ENCODE peak calls at places on chromosomes 12 and 14, in seven cellular contexts. F is dorsolateral prefrontal cortex, H is uterus, N is astrocyte of the spinal cord, M is fibroblast of villous mesenchyme, Y is left ventricle myocardium inferior, L is psoas muscle. B is an unnamed sample.

GRCh38 chr12:64099430-64099829 is 122.7 kb downstream of the KICS2 start:
- DNase-seq in N (peak), M (peak), L (peak), Y (peak), H (peak), F (no peak), B (peak)

GRCh38 chr12:51721281-51721940 is 127.1 kb downstream of the FIGNL2 start:
- DNase-seq in Y (peak), H (no peak), L (peak), F (peak), M (peak), N (peak), B (peak)

GRCh38 chr14:88439088-88439487 is 53.6 kb downstream of the SPATA7 start:
- DNase-seq in H (no peak), F (no peak), L (no peak), N (no peak), M (no peak), Y (no peak), B (no peak)

GRCh38 chr14:99036594-99037293 is 235.3 kb downstream of the BCL11B start:
- DNase-seq in H (no peak), L (no peak), Y (peak), F (no peak), M (no peak), N (no peak), B (no peak)

GRCh38 chr12:99027491-99027890 is 382.4 kb downstream of the APAF1 start:
- DNase-seq in Y (no peak), H (no peak), L (no peak), N (no peak), F (no peak), M (no peak), B (no peak)

GRCh38 chr12:70919597-70920035 is 922 bp downstream of the PTPRR start:
- DNase-seq in L (no peak), M (no peak), H (no peak), F (no peak), N (peak), Y (no peak), B (peak)

GRCh38 chr14:60266021-60266937 is 17.3 kb downstream of the PPM1A start:
- DNase-seq in F (no peak), Y (no peak), M (peak), N (no peak), H (no peak), L (no peak), B (peak)

GRCh38 chr12:123164710-123165261 is 13.9 kb upstream of the PITPNM2 start:
- DNase-seq in F (no peak), H (no peak), L (no peak), Y (no peak), N (no peak), M (no peak), B (no peak)

GRCh38 chr12:7108042-7108927 is 729 bp downstream of the C1RL start:
- DNase-seq in H (peak), N (peak), M (peak), Y (peak), F (no peak), L (peak), B (peak)

GRCh38 chr14:59314019-59314608 is 125.6 kb downstream of the DAAM1 start:
- DNase-seq in N (no peak), L (no peak), H (no peak), F (no peak), Y (no peak), M (no peak), B (no peak)

GRCh38 chr14:101876539-101876938 is 87.8 kb upstream of the DYNC1H1 start:
- DNase-seq in M (peak), H (peak), L (peak), Y (peak), F (no peak), N (no peak), B (peak)

GRCh38 chr14:73241481-73242165 is 4.3 kb downstream of the PAPLN start:
- DNase-seq in M (no peak), L (no peak), F (peak), Y (no peak), N (no peak), H (no peak), B (no peak)

GRCh38 chr14:29806124-29806517 is 121.5 kb downstream of the PRKD1 start:
- DNase-seq in M (no peak), L (no peak), F (no peak), Y (no peak), H (no peak), N (peak), B (no peak)

GRCh38 chr14:76950043-76951020 is 78.2 kb downstream of the IRF2BPL start:
- DNase-seq in Y (no peak), F (no peak), L (no peak), N (peak), H (no peak), M (no peak), B (peak)

GRCh38 chr14:95432152-95433093 is 84.0 kb downstream of the SYNE3 start:
- DNase-seq in N (peak), L (peak), F (no peak), H (peak), Y (peak), M (peak), B (peak)

DNA sequence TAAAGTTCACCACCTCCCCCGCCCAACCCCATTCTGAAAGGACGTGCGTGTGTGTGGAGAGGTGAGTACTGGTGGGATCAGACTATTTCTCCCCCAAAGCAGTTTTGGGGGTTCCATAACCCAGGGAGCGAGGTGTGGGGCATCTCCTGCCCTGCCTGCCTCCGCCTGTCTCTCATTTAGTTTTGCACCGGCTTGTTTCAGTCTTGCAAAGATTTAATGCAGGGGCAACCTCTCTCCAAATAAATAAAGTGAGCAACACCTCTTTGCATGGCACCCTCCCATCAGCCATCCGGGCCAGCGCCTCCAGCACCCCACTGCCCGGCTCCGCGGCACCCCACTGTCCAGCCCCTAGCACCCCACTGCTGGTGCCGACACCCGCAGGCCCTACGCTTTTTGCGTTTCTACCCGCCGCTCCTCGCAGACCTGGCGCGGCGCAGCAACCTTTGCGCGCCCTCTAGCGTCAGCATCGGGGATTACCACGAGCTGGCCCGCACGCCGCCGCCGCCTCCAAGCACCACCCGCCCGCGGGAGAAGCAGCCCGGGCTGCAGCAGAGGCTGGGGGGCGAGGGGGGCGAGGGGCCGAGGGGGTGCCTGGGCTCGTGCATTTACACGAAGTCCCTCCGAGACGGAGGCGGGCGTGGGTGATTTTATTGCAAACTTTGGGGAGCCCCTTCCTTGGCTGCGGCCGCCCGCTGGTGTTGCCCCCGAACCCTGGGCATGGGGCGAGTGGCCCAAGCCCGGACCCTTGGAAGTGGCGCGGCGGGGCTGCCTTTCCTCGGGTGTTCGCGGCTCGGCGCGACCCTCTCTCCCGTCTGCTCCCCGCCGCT is 55.8 kb upstream of the VRK1 start:
- DNase-seq in L (peak), Y (peak), H (no peak), F (peak), M (peak), N (peak), B (peak)
- TF ChIP-seq CTCF in L (peak), Y (peak), H (peak), F (peak), M (peak), N (peak), B (peak)

GRCh38 chr12:13198240-13198639 is 1.7 kb downstream of the EMP1 start:
- DNase-seq in F (no peak), L (no peak), N (no peak), M (no peak), Y (no peak), H (no peak), B (peak)
- H3K4me3 ChIP-seq in F (no peak), L (peak), N (peak), M (peak), Y (peak), H (peak), B (peak)

GRCh38 chr14:52678591-52678990 is 16.8 kb downstream of the ERO1A start:
- DNase-seq in Y (no peak), N (no peak), F (no peak), L (no peak), M (no peak), H (no peak), B (no peak)
- TF ChIP-seq CTCF in Y (peak), N (peak), F (no peak), L (no peak), M (peak), H (no peak), B (peak)

GRCh38 chr14:83566567-83566966 is 1963.4 kb upstream of the FLRT2 start:
- DNase-seq in N (no peak), L (no peak), Y (no peak), M (peak), H (no peak), F (no peak), B (no peak)

DNA sequence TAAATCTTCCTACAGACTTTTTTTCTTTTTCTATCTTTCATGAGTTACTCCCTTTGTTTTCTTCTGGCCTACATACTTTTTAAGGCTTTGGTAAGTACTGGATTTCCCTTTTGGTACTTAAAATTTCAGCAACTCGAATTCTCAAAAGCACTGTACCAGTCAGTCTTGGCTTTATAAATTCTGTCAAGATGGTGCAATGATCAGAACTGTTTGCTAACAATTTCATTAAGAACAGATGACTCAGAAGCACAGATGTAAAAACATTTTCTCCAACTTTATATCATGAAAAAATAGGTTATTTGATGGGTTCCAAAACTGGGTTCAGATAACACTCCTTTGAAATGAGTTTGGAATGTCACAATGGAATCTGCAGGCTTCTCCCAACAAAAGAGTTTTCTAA is 1961.8 kb upstream of the FLRT2 start:
- DNase-seq in F (no peak), Y (no peak), M (peak), N (no peak), L (no peak), H (no peak), B (no peak)
- H3K4me3 ChIP-seq in F (no peak), Y (no peak), M (no peak), N (no peak), L (no peak), H (no peak), B (no peak)

DNA sequence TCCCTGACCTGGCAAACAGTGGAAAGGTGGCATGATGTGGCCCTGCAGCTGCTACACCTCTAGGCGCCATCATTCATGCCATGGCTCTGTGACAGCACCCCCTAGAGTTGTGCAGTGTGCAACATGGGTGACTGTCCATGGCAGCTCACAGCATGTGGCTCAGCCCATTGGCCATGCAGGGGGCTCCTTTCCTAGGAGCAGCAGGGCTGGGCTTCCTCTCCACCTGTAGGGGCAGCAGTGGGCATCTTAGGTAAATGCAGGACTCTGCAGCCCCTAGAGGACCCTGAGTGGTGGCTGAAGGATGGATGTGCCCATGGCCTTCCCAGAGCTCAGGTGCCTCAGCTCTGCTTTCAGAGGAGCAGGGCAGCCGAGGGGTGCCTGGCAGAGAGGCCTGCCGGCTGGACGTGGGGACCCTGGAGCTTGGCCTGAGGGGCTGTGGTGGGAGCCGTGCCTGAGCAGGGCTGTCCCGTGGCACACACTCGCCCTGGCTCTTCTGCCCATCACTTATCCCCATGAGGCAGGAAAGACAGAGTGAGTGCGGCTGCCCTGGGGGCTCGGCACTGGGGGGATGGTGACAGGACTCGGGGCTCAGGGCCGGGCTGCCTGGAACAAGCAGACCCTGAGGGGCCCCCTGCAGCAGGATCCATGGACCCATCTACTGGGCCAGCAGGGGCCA is 7.4 kb downstream of the ADSS1 start:
- DNase-seq in M (no peak), H (no peak), L (no peak), Y (no peak), F (no peak), N (no peak), B (no peak)
- TF ChIP-seq CTCF in M (peak), H (no peak), L (peak), Y (peak), F (no peak), N (peak), B (peak)

GRCh38 chr12:132279184-132279889 is 50.1 kb downstream of the GALNT9 start:
- DNase-seq in Y (peak), L (no peak), F (no peak), N (no peak), H (no peak), M (no peak), B (peak)
- H3K4me3 ChIP-seq in Y (peak), L (no peak), F (no peak), N (no peak), H (no peak), M (no peak), B (no peak)

DNA sequence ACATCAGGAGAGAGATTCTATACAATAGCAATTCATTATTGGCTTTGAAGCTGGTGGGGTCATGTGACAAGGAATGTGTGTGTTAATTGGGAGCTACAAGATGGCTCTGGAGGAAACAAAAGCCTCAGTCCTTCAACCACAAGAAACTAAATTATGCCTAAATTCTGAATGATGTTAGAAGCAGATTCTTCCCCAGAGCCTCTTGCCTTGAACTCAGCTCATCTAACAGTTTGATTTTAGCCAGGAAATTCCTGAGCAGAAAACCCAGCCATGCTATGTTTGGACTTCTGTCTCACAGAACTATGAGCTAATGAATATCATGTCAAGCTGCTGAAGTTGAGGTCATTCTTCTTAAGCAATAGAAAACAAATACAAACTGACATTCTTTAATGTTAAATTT is 274.7 kb downstream of the SLC6A15 start:
- DNase-seq in H (no peak), Y (no peak), M (peak), F (no peak), N (peak), L (no peak), B (peak)
- TF ChIP-seq CTCF in H (no peak), Y (no peak), M (no peak), F (no peak), N (no peak), L (no peak), B (no peak)

DNA sequence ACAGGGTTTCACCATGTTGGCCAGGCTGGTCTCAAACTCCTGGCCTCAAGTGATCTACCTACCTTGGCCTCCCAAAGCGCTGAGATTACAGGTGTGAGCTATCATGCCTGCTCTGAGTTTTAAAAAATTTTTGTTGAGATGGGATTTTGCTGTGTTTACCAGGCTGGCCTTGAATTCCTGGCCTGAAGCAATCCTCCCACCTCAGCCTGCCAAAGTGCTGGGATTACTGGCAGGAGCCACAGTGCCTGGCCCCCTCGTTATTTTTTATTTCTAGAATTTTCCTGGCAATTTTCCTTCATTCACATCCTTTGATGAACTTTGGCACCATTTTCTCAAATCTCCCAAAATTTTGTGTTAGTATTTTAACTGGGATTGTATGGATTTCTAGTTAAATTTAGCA is 24.5 kb upstream of the SCARB1 start:
- DNase-seq in L (no peak), F (no peak), H (no peak), N (no peak), Y (no peak), M (no peak), B (no peak)
- H3K4me3 ChIP-seq in L (no peak), F (no peak), H (no peak), N (no peak), Y (no peak), M (no peak), B (no peak)

GRCh38 chr12:50174971-50175715 is 8.0 kb upstream of the CERS5 start:
- DNase-seq in L (no peak), N (peak), F (no peak), H (peak), M (peak), Y (no peak), B (peak)

DNA sequence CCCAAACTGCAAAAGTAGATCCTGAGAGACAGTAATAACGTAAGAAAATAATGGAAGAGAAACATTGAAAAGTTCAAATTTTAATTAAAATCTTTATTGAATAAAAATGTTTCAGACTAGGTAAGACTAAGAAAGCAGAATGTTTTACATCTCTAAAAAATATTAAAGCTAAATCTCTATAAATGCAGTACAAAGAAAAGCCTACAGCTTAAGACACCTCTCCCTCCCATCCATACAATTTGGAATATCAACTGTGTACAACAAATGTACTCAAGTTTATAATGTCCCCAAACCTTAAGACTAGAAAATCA is 8.5 kb upstream of the CERS5 start:
- DNase-seq in N (no peak), M (no peak), Y (no peak), F (no peak), H (no peak), L (no peak), B (no peak)
- TF ChIP-seq CTCF in N (no peak), M (no peak), Y (no peak), F (peak), H (no peak), L (no peak), B (no peak)

B was measured in cardiac fibroblast.